ENCODE peak calls at places on chromosomes 13 and 19, in eight cellular contexts. One of them, this sample, is unnamed.

GRCh38 chr19:39696418-39696817 is 7.9 kb upstream of the LGALS14 start:
- DNase-seq in K562: no peak
- DNase-seq in GM23338: no peak
- DNase-seq in mammary epithelial cell: peak
- DNase-seq in IMR-90: no peak
- DNase-seq in Karpas-422: no peak
- DNase-seq in GM23248: no peak
- DNase-seq in mesendoderm: peak
- DNase-seq in this sample: peak

GRCh38 chr13:108155185-108156106 is 59.9 kb downstream of the LIG4 start:
- DNase-seq in K562: peak
- DNase-seq in GM23338: peak
- DNase-seq in mammary epithelial cell: peak
- DNase-seq in IMR-90: peak
- DNase-seq in Karpas-422: peak
- DNase-seq in GM23248: peak
- DNase-seq in mesendoderm: peak
- DNase-seq in this sample: peak

GRCh38 chr13:79282976-79283375 is 123.1 kb downstream of the RBM26 start:
- DNase-seq in K562: no peak
- DNase-seq in GM23338: no peak
- DNase-seq in mammary epithelial cell: peak
- DNase-seq in IMR-90: no peak
- DNase-seq in Karpas-422: no peak
- DNase-seq in GM23248: no peak
- DNase-seq in mesendoderm: no peak
- DNase-seq in this sample: peak

GRCh38 chr13:85223883-85224656 is 575.1 kb downstream of the SLITRK6 start:
- DNase-seq in K562: no peak
- DNase-seq in GM23338: no peak
- DNase-seq in mammary epithelial cell: peak
- DNase-seq in IMR-90: peak
- DNase-seq in Karpas-422: no peak
- DNase-seq in GM23248: no peak
- DNase-seq in mesendoderm: no peak
- DNase-seq in this sample: no peak

GRCh38 chr13:32495841-32496240 is 42.8 kb downstream of the N4BP2L2 start:
- DNase-seq in K562: no peak
- DNase-seq in GM23338: no peak
- DNase-seq in mammary epithelial cell: no peak
- DNase-seq in IMR-90: no peak
- DNase-seq in Karpas-422: no peak
- DNase-seq in GM23248: no peak
- DNase-seq in mesendoderm: no peak
- DNase-seq in this sample: no peak

GRCh38 chr13:109096101-109096500 is 466.7 kb downstream of the MYO16 start:
- DNase-seq in K562: no peak
- DNase-seq in GM23338: no peak
- DNase-seq in mammary epithelial cell: no peak
- DNase-seq in IMR-90: no peak
- DNase-seq in Karpas-422: no peak
- DNase-seq in GM23248: no peak
- DNase-seq in mesendoderm: peak
- DNase-seq in this sample: no peak

GRCh38 chr19:17860993-17861360 is 1.3 kb downstream of the RPL18A start:
- DNase-seq in K562: peak
- DNase-seq in GM23338: no peak
- DNase-seq in mammary epithelial cell: no peak
- DNase-seq in IMR-90: peak
- DNase-seq in Karpas-422: peak
- DNase-seq in GM23248: peak
- DNase-seq in mesendoderm: no peak
- DNase-seq in this sample: no peak

GRCh38 chr13:114016321-114017027 is 42.6 kb upstream of the C13orf46 start:
- DNase-seq in K562: no peak
- DNase-seq in GM23338: no peak
- DNase-seq in mammary epithelial cell: no peak
- DNase-seq in IMR-90: no peak
- DNase-seq in Karpas-422: no peak
- DNase-seq in GM23248: no peak
- DNase-seq in mesendoderm: no peak
- DNase-seq in this sample: no peak

GRCh38 chr13:95660981-95661581 is 15.9 kb upstream of the DNAJC3 start:
- DNase-seq in K562: peak
- DNase-seq in GM23338: peak
- DNase-seq in mammary epithelial cell: peak
- DNase-seq in IMR-90: peak
- DNase-seq in Karpas-422: peak
- DNase-seq in GM23248: peak
- DNase-seq in mesendoderm: peak
- DNase-seq in this sample: peak

GRCh38 chr13:110130431-110130830 is 176.5 kb downstream of the COL4A1 start:
- DNase-seq in K562: no peak
- DNase-seq in GM23338: no peak
- DNase-seq in mammary epithelial cell: no peak
- DNase-seq in IMR-90: no peak
- DNase-seq in Karpas-422: no peak
- DNase-seq in GM23248: no peak
- DNase-seq in mesendoderm: no peak
- DNase-seq in this sample: no peak

GRCh38 chr13:112972867-112973576 is 4.0 kb downstream of the MCF2L start:
- DNase-seq in K562: no peak
- DNase-seq in GM23338: no peak
- DNase-seq in mammary epithelial cell: no peak
- DNase-seq in IMR-90: no peak
- DNase-seq in Karpas-422: no peak
- DNase-seq in GM23248: no peak
- DNase-seq in mesendoderm: no peak
- DNase-seq in this sample: no peak

GRCh38 chr13:79833972-79834371 is 353.0 kb downstream of the NDFIP2 start:
- DNase-seq in K562: no peak
- DNase-seq in GM23338: no peak
- DNase-seq in mammary epithelial cell: no peak
- DNase-seq in IMR-90: no peak
- DNase-seq in Karpas-422: no peak
- DNase-seq in GM23248: no peak
- DNase-seq in mesendoderm: no peak
- DNase-seq in this sample: no peak

GRCh38 chr13:76523740-76524382 is 362.3 kb downstream of the KCTD12 start:
- DNase-seq in K562: no peak
- DNase-seq in GM23338: no peak
- DNase-seq in mammary epithelial cell: no peak
- DNase-seq in IMR-90: no peak
- DNase-seq in Karpas-422: no peak
- DNase-seq in GM23248: no peak
- DNase-seq in mesendoderm: peak
- DNase-seq in this sample: no peak

GRCh38 chr13:21420706-21421105 is 38.4 kb downstream of the ZDHHC20 start:
- DNase-seq in K562: no peak
- DNase-seq in GM23338: no peak
- DNase-seq in mammary epithelial cell: peak
- DNase-seq in IMR-90: peak
- DNase-seq in Karpas-422: no peak
- DNase-seq in GM23248: peak
- DNase-seq in mesendoderm: no peak
- DNase-seq in this sample: peak

GRCh38 chr13:77457989-77458388 is 77.5 kb upstream of the SCEL start:
- DNase-seq in K562: no peak
- DNase-seq in GM23338: no peak
- DNase-seq in mammary epithelial cell: no peak
- DNase-seq in IMR-90: no peak
- DNase-seq in Karpas-422: no peak
- DNase-seq in GM23248: no peak
- DNase-seq in mesendoderm: no peak
- DNase-seq in this sample: no peak

GRCh38 chr13:21012211-21012610 is 49.2 kb downstream of the LATS2 start:
- DNase-seq in K562: no peak
- DNase-seq in GM23338: no peak
- DNase-seq in mammary epithelial cell: no peak
- DNase-seq in IMR-90: peak
- DNase-seq in Karpas-422: no peak
- DNase-seq in GM23248: no peak
- DNase-seq in mesendoderm: no peak
- DNase-seq in this sample: no peak

GRCh38 chr13:43316997-43317396 is 293.6 kb downstream of the DNAJC15 start:
- DNase-seq in K562: no peak
- DNase-seq in GM23338: peak
- DNase-seq in mammary epithelial cell: no peak
- DNase-seq in IMR-90: peak
- DNase-seq in Karpas-422: no peak
- DNase-seq in GM23248: peak
- DNase-seq in mesendoderm: peak
- DNase-seq in this sample: no peak

GRCh38 chr19:16895467-16896097 is 6.8 kb downstream of the F2RL3 start:
- DNase-seq in K562: no peak
- DNase-seq in GM23338: no peak
- DNase-seq in mammary epithelial cell: no peak
- DNase-seq in IMR-90: no peak
- DNase-seq in Karpas-422: no peak
- DNase-seq in GM23248: no peak
- DNase-seq in mesendoderm: no peak
- DNase-seq in this sample: no peak

GRCh38 chr19:33740811-33741396 is 55.8 kb upstream of the KCTD15 start:
- DNase-seq in K562: peak
- DNase-seq in GM23338: peak
- DNase-seq in mammary epithelial cell: peak
- DNase-seq in IMR-90: peak
- DNase-seq in Karpas-422: peak
- DNase-seq in GM23248: peak
- DNase-seq in mesendoderm: peak
- DNase-seq in this sample: peak

DNA sequence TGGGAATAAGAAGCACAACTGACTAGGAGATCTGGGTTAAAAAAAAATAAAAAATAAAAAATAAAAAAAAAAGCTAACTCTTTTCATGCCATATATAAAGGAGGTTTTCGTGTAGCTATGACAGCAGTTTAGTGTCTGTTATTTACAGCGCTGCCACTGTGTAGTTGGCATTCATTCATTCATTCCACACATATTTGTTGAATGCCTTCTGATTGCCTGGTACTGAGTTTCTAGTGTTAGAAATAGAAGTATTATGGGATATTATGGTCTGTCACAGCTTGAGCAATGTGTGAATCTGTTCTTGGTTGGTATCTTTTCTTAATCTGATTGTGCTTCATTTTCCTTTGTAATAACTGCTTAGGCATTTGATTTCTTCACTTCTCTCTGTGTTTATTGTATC is 237.4 kb downstream of the NBEA start:
- DNase-seq in K562: no peak
- DNase-seq in GM23338: no peak
- DNase-seq in mammary epithelial cell: peak
- DNase-seq in IMR-90: no peak
- DNase-seq in Karpas-422: no peak
- DNase-seq in GM23248: peak
- DNase-seq in mesendoderm: no peak
- DNase-seq in this sample: peak
- H3K4me2 ChIP-seq in K562: no peak
- H3K4me2 ChIP-seq in GM23338: no peak
- H3K4me2 ChIP-seq in mammary epithelial cell: no peak
- H3K4me2 ChIP-seq in IMR-90: no peak
- H3K4me2 ChIP-seq in Karpas-422: no peak
- H3K4me2 ChIP-seq in GM23248: peak
- H3K4me2 ChIP-seq in mesendoderm: no peak
- H3K4me2 ChIP-seq in this sample: no peak

GRCh38 chr13:41610426-41610825 is 153.1 kb downstream of the RGCC start:
- DNase-seq in K562: no peak
- DNase-seq in GM23338: no peak
- DNase-seq in mammary epithelial cell: peak
- DNase-seq in IMR-90: peak
- DNase-seq in Karpas-422: no peak
- DNase-seq in GM23248: peak
- DNase-seq in mesendoderm: no peak
- DNase-seq in this sample: peak
- H3K4me2 ChIP-seq in K562: no peak
- H3K4me2 ChIP-seq in GM23338: no peak
- H3K4me2 ChIP-seq in mammary epithelial cell: peak
- H3K4me2 ChIP-seq in IMR-90: peak
- H3K4me2 ChIP-seq in Karpas-422: no peak
- H3K4me2 ChIP-seq in GM23248: peak
- H3K4me2 ChIP-seq in mesendoderm: no peak
- H3K4me2 ChIP-seq in this sample: peak

GRCh38 chr13:106917673-106918652 is 350.0 kb upstream of the ARGLU1 start:
- DNase-seq in K562: peak
- DNase-seq in GM23338: peak
- DNase-seq in mammary epithelial cell: peak
- DNase-seq in IMR-90: peak
- DNase-seq in Karpas-422: peak
- DNase-seq in GM23248: peak
- DNase-seq in mesendoderm: peak
- DNase-seq in this sample: peak

GRCh38 chr13:106916329-106916728 is 348.4 kb upstream of the ARGLU1 start:
- DNase-seq in K562: no peak
- DNase-seq in GM23338: no peak
- DNase-seq in mammary epithelial cell: no peak
- DNase-seq in IMR-90: no peak
- DNase-seq in Karpas-422: no peak
- DNase-seq in GM23248: no peak
- DNase-seq in mesendoderm: no peak
- DNase-seq in this sample: no peak

GRCh38 chr13:106919638-106920037 is 351.7 kb upstream of the ARGLU1 start:
- DNase-seq in K562: no peak
- DNase-seq in GM23338: peak
- DNase-seq in mammary epithelial cell: no peak
- DNase-seq in IMR-90: no peak
- DNase-seq in Karpas-422: no peak
- DNase-seq in GM23248: no peak
- DNase-seq in mesendoderm: no peak
- DNase-seq in this sample: no peak

GRCh38 chr13:106917024-106917491 is 349.1 kb upstream of the ARGLU1 start:
- DNase-seq in K562: no peak
- DNase-seq in GM23338: peak
- DNase-seq in mammary epithelial cell: no peak
- DNase-seq in IMR-90: no peak
- DNase-seq in Karpas-422: no peak
- DNase-seq in GM23248: no peak
- DNase-seq in mesendoderm: no peak
- DNase-seq in this sample: no peak

DNA sequence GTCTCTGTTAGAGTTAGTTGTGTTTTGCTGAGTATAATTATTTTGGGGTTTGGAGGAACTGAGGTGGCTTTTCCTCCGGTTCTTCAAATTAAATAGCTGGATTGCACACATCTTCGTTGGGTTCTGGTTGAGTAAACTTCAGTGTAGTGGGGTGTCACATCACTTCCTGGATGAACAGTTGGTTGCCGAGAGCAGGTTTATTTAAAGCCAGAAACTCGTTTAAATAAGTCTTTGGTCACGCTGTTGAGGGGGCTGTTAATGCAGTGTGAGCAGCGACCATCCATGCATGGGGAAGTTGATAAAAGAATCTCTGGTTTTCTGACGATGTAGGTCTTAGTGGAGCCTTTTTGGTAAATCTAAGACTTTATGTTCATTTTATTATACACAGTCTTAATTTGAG is 351.2 kb upstream of the ARGLU1 start:
- DNase-seq in K562: no peak
- DNase-seq in GM23338: no peak
- DNase-seq in mammary epithelial cell: no peak
- DNase-seq in IMR-90: no peak
- DNase-seq in Karpas-422: peak
- DNase-seq in GM23248: no peak
- DNase-seq in mesendoderm: no peak
- DNase-seq in this sample: no peak
- H3K4me2 ChIP-seq in K562: no peak
- H3K4me2 ChIP-seq in GM23338: peak
- H3K4me2 ChIP-seq in mammary epithelial cell: no peak
- H3K4me2 ChIP-seq in IMR-90: no peak
- H3K4me2 ChIP-seq in Karpas-422: peak
- H3K4me2 ChIP-seq in GM23248: no peak
- H3K4me2 ChIP-seq in mesendoderm: no peak
- H3K4me2 ChIP-seq in this sample: no peak

GRCh38 chr13:51325837-51326236 is 13.7 kb upstream of the SERPINE3 start:
- DNase-seq in K562: no peak
- DNase-seq in GM23338: no peak
- DNase-seq in mammary epithelial cell: peak
- DNase-seq in IMR-90: no peak
- DNase-seq in Karpas-422: no peak
- DNase-seq in GM23248: no peak
- DNase-seq in mesendoderm: no peak
- DNase-seq in this sample: no peak
- H3K4me2 ChIP-seq in K562: no peak
- H3K4me2 ChIP-seq in GM23338: peak
- H3K4me2 ChIP-seq in mammary epithelial cell: no peak
- H3K4me2 ChIP-seq in IMR-90: no peak
- H3K4me2 ChIP-seq in Karpas-422: peak
- H3K4me2 ChIP-seq in GM23248: no peak
- H3K4me2 ChIP-seq in mesendoderm: no peak
- H3K4me2 ChIP-seq in this sample: no peak

This sample was measured in PC-3.